ENCODE peak calls at places on chromosomes 7 and 10, in seven cellular contexts. One of them, this sample, is unnamed.

GRCh38 chr10:43238462-43238861 is 28.4 kb downstream of the RASGEF1A start:
- DNase-seq in GM23338: no peak
- DNase-seq in HCT116: no peak
- DNase-seq in A549: no peak
- DNase-seq in GM12878: no peak
- DNase-seq in K562: no peak
- DNase-seq in HepG2: no peak
- DNase-seq in this sample: no peak

GRCh38 chr10:91536790-91537189 is 96.1 kb downstream of the PPP1R3C start:
- DNase-seq in HCT116: no peak
- DNase-seq in GM12878: no peak
- DNase-seq in K562: no peak
- DNase-seq in A549: no peak
- DNase-seq in HepG2: no peak
- DNase-seq in GM23338: no peak
- DNase-seq in this sample: no peak

GRCh38 chr7:44279286-44279685 is 46.1 kb downstream of the CAMK2B start:
- DNase-seq in A549: no peak
- DNase-seq in GM23338: no peak
- DNase-seq in HCT116: no peak
- DNase-seq in K562: no peak
- DNase-seq in HepG2: no peak
- DNase-seq in GM12878: no peak
- DNase-seq in this sample: peak

GRCh38 chr7:129454249-129454551 is 20.0 kb downstream of the STRIP2 start:
- DNase-seq in GM23338: no peak
- DNase-seq in HCT116: no peak
- DNase-seq in GM12878: no peak
- DNase-seq in K562: no peak
- DNase-seq in A549: no peak
- DNase-seq in HepG2: no peak
- DNase-seq in this sample: no peak

GRCh38 chr7:90599038-90599437 is 2.9 kb downstream of the CDK14 start:
- DNase-seq in GM12878: no peak
- DNase-seq in GM23338: no peak
- DNase-seq in HepG2: no peak
- DNase-seq in HCT116: no peak
- DNase-seq in K562: no peak
- DNase-seq in A549: no peak
- DNase-seq in this sample: no peak

GRCh38 chr7:106820321-106821217 is 44.5 kb upstream of the PIK3CG start:
- DNase-seq in A549: no peak
- DNase-seq in GM12878: no peak
- DNase-seq in K562: no peak
- DNase-seq in HCT116: no peak
- DNase-seq in GM23338: no peak
- DNase-seq in HepG2: no peak
- DNase-seq in this sample: no peak

GRCh38 chr10:117519895-117520294 is 22.7 kb upstream of the EMX2 start:
- DNase-seq in GM12878: no peak
- DNase-seq in A549: no peak
- DNase-seq in GM23338: no peak
- DNase-seq in K562: no peak
- DNase-seq in HCT116: no peak
- DNase-seq in HepG2: no peak
- DNase-seq in this sample: no peak

GRCh38 chr10:76428541-76429330 is 997.3 kb downstream of the LRMDA start:
- DNase-seq in A549: no peak
- DNase-seq in HepG2: no peak
- DNase-seq in HCT116: no peak
- DNase-seq in GM23338: peak
- DNase-seq in GM12878: no peak
- DNase-seq in K562: no peak
- DNase-seq in this sample: no peak

GRCh38 chr7:99514050-99514449 is 9.6 kb downstream of the ZKSCAN5 start:
- DNase-seq in HCT116: no peak
- DNase-seq in HepG2: no peak
- DNase-seq in A549: no peak
- DNase-seq in GM12878: no peak
- DNase-seq in GM23338: no peak
- DNase-seq in K562: no peak
- DNase-seq in this sample: no peak

GRCh38 chr7:112167144-112167543 is 39.1 kb downstream of the DOCK4 start:
- DNase-seq in GM23338: no peak
- DNase-seq in GM12878: no peak
- DNase-seq in K562: no peak
- DNase-seq in HepG2: no peak
- DNase-seq in HCT116: no peak
- DNase-seq in A549: no peak
- DNase-seq in this sample: no peak

GRCh38 chr10:91907914-91908357 is 1.4 kb downstream of the FGFBP3 start:
- DNase-seq in HCT116: no peak
- DNase-seq in K562: no peak
- DNase-seq in GM12878: no peak
- DNase-seq in GM23338: peak
- DNase-seq in HepG2: no peak
- DNase-seq in A549: peak
- DNase-seq in this sample: no peak

GRCh38 chr10:59675812-59676211 is 33.8 kb downstream of the SLC16A9 start:
- DNase-seq in GM23338: peak
- DNase-seq in HepG2: peak
- DNase-seq in A549: no peak
- DNase-seq in HCT116: no peak
- DNase-seq in GM12878: no peak
- DNase-seq in K562: peak
- DNase-seq in this sample: no peak

GRCh38 chr7:142855756-142856564 is 1.1 kb downstream of the EPHB6 start:
- DNase-seq in K562: no peak
- DNase-seq in HCT116: no peak
- DNase-seq in GM12878: no peak
- DNase-seq in GM23338: no peak
- DNase-seq in A549: no peak
- DNase-seq in HepG2: no peak
- DNase-seq in this sample: peak

GRCh38 chr7:131692131-131692960 is 135.9 kb upstream of the PODXL start:
- DNase-seq in A549: peak
- DNase-seq in HepG2: peak
- DNase-seq in GM23338: peak
- DNase-seq in GM12878: no peak
- DNase-seq in K562: peak
- DNase-seq in HCT116: peak
- DNase-seq in this sample: peak

GRCh38 chr10:118809372-118809695 is 54.6 kb upstream of the CACUL1 start:
- DNase-seq in GM12878: no peak
- DNase-seq in K562: no peak
- DNase-seq in GM23338: no peak
- DNase-seq in HCT116: no peak
- DNase-seq in HepG2: no peak
- DNase-seq in A549: no peak
- DNase-seq in this sample: no peak

GRCh38 chr7:120944826-120945562 is 5.6 kb upstream of the ING3 start:
- DNase-seq in GM23338: no peak
- DNase-seq in A549: no peak
- DNase-seq in HCT116: no peak
- DNase-seq in HepG2: no peak
- DNase-seq in K562: no peak
- DNase-seq in GM12878: no peak
- DNase-seq in this sample: no peak

GRCh38 chr10:5840314-5841307 is 27.4 kb upstream of the GDI2 start:
- DNase-seq in GM23338: no peak
- DNase-seq in HCT116: no peak
- DNase-seq in GM12878: peak
- DNase-seq in A549: no peak
- DNase-seq in HepG2: peak
- DNase-seq in K562: no peak
- DNase-seq in this sample: no peak

GRCh38 chr10:26214538-26215461 is 1.8 kb upstream of the GAD2 start:
- DNase-seq in K562: no peak
- DNase-seq in HepG2: no peak
- DNase-seq in GM12878: no peak
- DNase-seq in HCT116: no peak
- DNase-seq in A549: no peak
- DNase-seq in GM23338: peak
- DNase-seq in this sample: peak

GRCh38 chr10:126160971-126161630 is 227.2 kb downstream of the ADAM12 start:
- DNase-seq in K562: no peak
- DNase-seq in GM12878: no peak
- DNase-seq in HepG2: no peak
- DNase-seq in A549: no peak
- DNase-seq in GM23338: peak
- DNase-seq in HCT116: peak
- DNase-seq in this sample: no peak

GRCh38 chr7:105776068-105776790 is 100.2 kb downstream of the ATXN7L1 start:
- DNase-seq in GM23338: peak
- DNase-seq in HCT116: peak
- DNase-seq in HepG2: peak
- DNase-seq in GM12878: no peak
- DNase-seq in K562: peak
- DNase-seq in A549: peak
- DNase-seq in this sample: no peak

GRCh38 chr7:8500286-8500685 is 66.9 kb downstream of the NXPH1 start:
- DNase-seq in HepG2: no peak
- DNase-seq in GM23338: no peak
- DNase-seq in A549: no peak
- DNase-seq in GM12878: no peak
- DNase-seq in K562: no peak
- DNase-seq in HCT116: no peak
- DNase-seq in this sample: no peak

GRCh38 chr10:62916157-62916603 is 100.0 kb upstream of the EGR2 start:
- DNase-seq in HepG2: no peak
- DNase-seq in A549: no peak
- DNase-seq in HCT116: no peak
- DNase-seq in K562: no peak
- DNase-seq in GM12878: no peak
- DNase-seq in GM23338: no peak
- DNase-seq in this sample: no peak
- H3K4me2 ChIP-seq in HepG2: no peak
- H3K4me2 ChIP-seq in A549: peak
- H3K4me2 ChIP-seq in HCT116: no peak
- H3K4me2 ChIP-seq in K562: no peak
- H3K4me2 ChIP-seq in GM12878: no peak
- H3K4me2 ChIP-seq in GM23338: no peak
- H3K4me2 ChIP-seq in this sample: no peak

DNA sequence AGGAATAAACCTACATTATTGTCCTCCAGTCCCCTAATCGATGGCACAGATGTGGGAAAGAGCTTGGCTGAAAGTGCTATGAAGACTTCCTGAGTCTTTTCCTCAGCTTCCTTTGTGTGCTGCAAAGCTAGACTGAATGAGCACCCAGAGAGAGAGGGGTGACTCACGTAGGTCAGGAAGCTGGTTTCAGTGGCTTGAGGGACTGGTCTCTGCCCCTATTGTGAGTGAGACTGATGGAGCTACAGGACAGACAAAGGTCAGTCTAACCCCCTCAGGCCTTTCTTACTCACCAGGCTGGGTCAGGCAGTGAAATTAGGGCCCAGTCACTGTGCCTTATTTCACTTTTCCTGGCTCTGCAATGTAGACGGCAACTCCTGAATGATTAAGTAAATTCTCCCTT is 171.1 kb upstream of the GRB10 start:
- DNase-seq in GM12878: no peak
- DNase-seq in HepG2: peak
- DNase-seq in K562: no peak
- DNase-seq in HCT116: no peak
- DNase-seq in GM23338: no peak
- DNase-seq in A549: no peak
- DNase-seq in this sample: no peak
- H3K4me3 ChIP-seq in GM12878: no peak
- H3K4me3 ChIP-seq in HepG2: no peak
- H3K4me3 ChIP-seq in K562: no peak
- H3K4me3 ChIP-seq in HCT116: no peak
- H3K4me3 ChIP-seq in GM23338: no peak
- H3K4me3 ChIP-seq in A549: no peak
- H3K4me3 ChIP-seq in this sample: no peak

DNA sequence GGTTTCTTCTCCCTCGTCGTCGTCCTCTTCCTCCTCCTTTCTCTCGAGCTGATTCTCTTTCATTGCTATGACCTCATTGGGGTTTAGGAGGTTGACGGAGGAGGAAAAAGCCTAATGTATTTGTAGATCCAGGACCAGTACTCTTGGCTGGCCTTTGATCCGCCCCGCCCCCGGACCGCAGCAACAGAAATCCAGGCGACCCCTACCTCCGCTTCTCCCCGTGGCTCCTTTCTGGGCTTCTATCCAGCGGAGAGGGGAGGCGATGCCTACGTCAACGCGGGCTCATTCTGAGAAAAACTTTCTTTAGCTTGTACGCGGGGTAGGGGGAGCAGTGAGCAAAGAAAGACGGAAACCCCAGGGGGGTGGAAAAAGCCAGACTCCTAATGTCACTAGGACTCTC is at the start of gene TMEM196:
- DNase-seq in K562: no peak
- DNase-seq in A549: no peak
- DNase-seq in GM23338: peak
- DNase-seq in HepG2: no peak
- DNase-seq in GM12878: no peak
- DNase-seq in HCT116: no peak
- DNase-seq in this sample: peak
- TF ChIP-seq REST in K562: no peak
- TF ChIP-seq REST in A549: no peak
- TF ChIP-seq REST in GM23338: no peak
- TF ChIP-seq REST in HepG2: no peak
- TF ChIP-seq REST in GM12878: no peak
- TF ChIP-seq REST in HCT116: no peak
- TF ChIP-seq REST in this sample: no peak

GRCh38 chr10:28494420-28494819 is 38.5 kb upstream of the WAC start:
- DNase-seq in GM23338: no peak
- DNase-seq in K562: peak
- DNase-seq in GM12878: no peak
- DNase-seq in HepG2: no peak
- DNase-seq in HCT116: no peak
- DNase-seq in A549: no peak
- DNase-seq in this sample: no peak

GRCh38 chr10:28489201-28489600 is 43.7 kb upstream of the WAC start:
- DNase-seq in GM12878: no peak
- DNase-seq in HepG2: no peak
- DNase-seq in A549: no peak
- DNase-seq in HCT116: no peak
- DNase-seq in GM23338: no peak
- DNase-seq in K562: no peak
- DNase-seq in this sample: no peak

GRCh38 chr10:28492093-28492492 is 40.8 kb upstream of the WAC start:
- DNase-seq in A549: no peak
- DNase-seq in GM12878: no peak
- DNase-seq in GM23338: no peak
- DNase-seq in K562: no peak
- DNase-seq in HCT116: no peak
- DNase-seq in HepG2: no peak
- DNase-seq in this sample: no peak

GRCh38 chr10:28495084-28495483 is 37.8 kb upstream of the WAC start:
- DNase-seq in HCT116: no peak
- DNase-seq in K562: no peak
- DNase-seq in HepG2: no peak
- DNase-seq in A549: no peak
- DNase-seq in GM12878: no peak
- DNase-seq in GM23338: no peak
- DNase-seq in this sample: no peak

DNA sequence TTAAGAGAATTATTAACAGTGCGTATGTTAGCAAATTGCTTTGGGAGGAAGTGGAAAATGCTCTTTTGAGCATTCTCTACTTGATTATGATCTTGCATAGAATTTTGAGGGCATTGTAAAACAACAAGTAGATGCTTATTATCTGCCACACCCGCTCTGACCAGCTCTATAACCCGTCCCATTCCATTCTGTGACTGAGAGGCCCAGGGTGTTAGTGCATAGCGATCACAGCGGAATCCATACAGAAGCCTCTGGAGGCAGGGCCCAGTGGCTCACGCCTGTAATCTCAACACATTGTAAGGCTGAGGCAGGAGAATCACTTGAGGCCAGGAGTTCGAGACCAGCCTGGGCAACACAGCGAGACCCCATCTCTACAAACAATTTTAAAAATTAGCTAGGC is 40.4 kb upstream of the WAC start:
- DNase-seq in A549: no peak
- DNase-seq in HCT116: no peak
- DNase-seq in K562: no peak
- DNase-seq in GM12878: no peak
- DNase-seq in GM23338: no peak
- DNase-seq in HepG2: no peak
- DNase-seq in this sample: peak
- H3K4me2 ChIP-seq in A549: no peak
- H3K4me2 ChIP-seq in HCT116: no peak
- H3K4me2 ChIP-seq in K562: no peak
- H3K4me2 ChIP-seq in GM12878: no peak
- H3K4me2 ChIP-seq in GM23338: no peak
- H3K4me2 ChIP-seq in HepG2: no peak
- H3K4me2 ChIP-seq in this sample: no peak

This sample was measured in SK-N-SH.